ENCODE peak calls at places on chromosomes 12 and 14, in four cellular contexts. F is dorsolateral prefrontal cortex, O is BJ, E is breast epithelium. J is an unnamed sample.

GRCh38 chr12:80813820-80814219 is 97.1 kb downstream of the MYF5 start:
- DNase-seq in E (no peak), F (no peak), O (no peak), J (no peak)

GRCh38 chr14:68945190-68945584 is 33.9 kb downstream of the ACTN1 start:
- DNase-seq in O (no peak), F (no peak), E (no peak), J (no peak)

GRCh38 chr14:53044486-53044885 is 93.6 kb upstream of the FERMT2 start:
- DNase-seq in F (no peak), E (no peak), O (peak; percentile 74), J (peak; percentile 6)

GRCh38 chr12:11675952-11676505 is 26.6 kb downstream of the ETV6 start:
- DNase-seq in F (no peak), E (no peak), O (no peak), J (no peak)

GRCh38 chr14:23209651-23210423 is 26.4 kb upstream of the SLC7A8 start:
- DNase-seq in O (no peak), F (no peak), E (no peak), J (no peak)

GRCh38 chr14:51527073-51527472 is 124.6 kb upstream of the FRMD6 start:
- DNase-seq in F (no peak), O (no peak), E (no peak), J (no peak)

GRCh38 chr12:11732023-11732422 is 82.5 kb downstream of the ETV6 start:
- DNase-seq in E (no peak), O (no peak), F (no peak), J (no peak)

GRCh38 chr14:35789651-35790050 is 19.4 kb downstream of the RALGAPA1 start:
- DNase-seq in F (no peak), E (no peak), O (no peak), J (peak; percentile 74)

GRCh38 chr12:2856901-2857495 is at the start of gene TEX52:
- DNase-seq in O (no peak), E (no peak), F (no peak), J (no peak)

GRCh38 chr14:20477211-20477876 is 8.1 kb downstream of the PNP start:
- DNase-seq in F (peak; percentile 44), E (no peak), O (no peak), J (no peak)

GRCh38 chr14:99125616-99126431 is 146.2 kb downstream of the BCL11B start:
- DNase-seq in O (no peak), F (no peak), E (peak; percentile 8), J (no peak)

GRCh38 chr12:23484238-23484637 is 465.2 kb downstream of the SOX5 start:
- DNase-seq in O (no peak), E (no peak), F (no peak), J (no peak)

GRCh38 chr12:52052471-52053186 is 1.4 kb downstream of the NR4A1 start:
- DNase-seq in E (peak; percentile 65), O (no peak), F (no peak), J (no peak)

GRCh38 chr14:50062438-50063039 is 53.8 kb downstream of the VCPKMT start:
- DNase-seq in F (no peak), O (no peak), E (no peak), J (no peak)

GRCh38 chr14:23364164-23364571 is 804 bp downstream of the EFS start:
- DNase-seq in E (peak; percentile 77), O (no peak), F (peak; percentile 76), J (no peak)

GRCh38 chr14:72619071-72619710 is 274.7 kb downstream of the DPF3 start:
- DNase-seq in F (no peak), O (no peak), E (no peak), J (no peak)

GRCh38 chr12:22443379-22444316 is 100.7 kb downstream of the C2CD5 start:
- DNase-seq in O (no peak), F (peak; percentile 59), E (peak; percentile 49), J (peak; percentile 83)

GRCh38 chr12:76820888-76821482 is 57.1 kb downstream of the ZDHHC17 start:
- DNase-seq in F (no peak), E (no peak), O (no peak), J (peak; percentile 9)

GRCh38 chr12:130728158-130729058 is 12.3 kb upstream of the RIMBP2 start:
- DNase-seq in F (no peak), O (no peak), E (no peak), J (no peak)

GRCh38 chr14:30125322-30125944 is 197.8 kb upstream of the PRKD1 start:
- DNase-seq in E (no peak), F (no peak), O (no peak), J (no peak)

GRCh38 chr12:27821259-27821973 is 41.4 kb upstream of the MANSC4 start:
- DNase-seq in E (no peak), O (peak; percentile 27), F (no peak), J (peak; percentile 79)

GRCh38 chr12:124616394-124617343 is 49.3 kb upstream of the NCOR2 start:
- DNase-seq in O (no peak), F (no peak), E (no peak), J (no peak)

GRCh38 chr12:25558566-25558965 is 5.5 kb upstream of the LMNTD1 start:
- DNase-seq in O (no peak), E (no peak), F (no peak), J (no peak)

GRCh38 chr14:60724080-60724618 is at the start of gene SIX4:
- DNase-seq in E (peak; percentile 67), O (peak; percentile 37), F (peak; percentile 43), J (peak; percentile 63)

GRCh38 chr14:95299271-95299670 is 20.4 kb downstream of the CLMN start:
- DNase-seq in O (no peak), E (no peak), F (no peak), J (no peak)

GRCh38 chr14:23441076-23441475 is 5.6 kb upstream of the MYH7 start:
- DNase-seq in E (no peak), F (no peak), O (no peak), J (no peak)

GRCh38 chr14:79596531-79596930 is 614.8 kb downstream of the DIO2 start:
- DNase-seq in F (no peak), O (peak; percentile 72), E (no peak), J (peak; percentile 61)

GRCh38 chr14:70731447-70732239 is 77.7 kb downstream of the MAP3K9 start:
- DNase-seq in F (no peak), E (no peak), O (no peak), J (no peak)

GRCh38 chr12:123163227-123163626 is 12.3 kb upstream of the PITPNM2 start:
- DNase-seq in F (no peak), E (no peak), O (no peak), J (no peak)

GRCh38 chr12:32365473-32366064 is 33.8 kb upstream of the FGD4 start:
- DNase-seq in F (no peak), O (peak; percentile 30), E (no peak), J (peak; percentile 72)

GRCh38 chr12:102426599-102427541 is 53.5 kb downstream of the IGF1 start:
- DNase-seq in F (no peak), O (no peak), E (no peak), J (no peak)

DNA sequence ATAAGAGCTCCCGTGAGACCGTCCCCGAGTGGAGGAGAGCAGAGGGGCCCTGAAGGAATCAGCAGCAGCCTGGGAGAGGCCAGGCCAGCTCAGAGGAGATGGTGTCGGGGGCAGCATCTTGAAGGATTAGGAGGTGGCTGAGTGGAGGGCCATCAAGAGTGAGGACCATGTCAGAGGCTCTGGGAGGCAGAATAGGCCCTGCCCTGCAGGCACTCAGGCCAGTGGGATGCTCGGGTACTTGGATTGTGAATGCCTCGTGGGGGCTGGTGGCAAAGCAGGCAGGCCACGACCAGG is 47.7 kb downstream of the IL31 start:
- DNase-seq in F (no peak), O (no peak), E (no peak), J (no peak)
- TF ChIP-seq CTCF in F (no peak), O (no peak), E (no peak), J (no peak)

GRCh38 chr14:32938719-32939253 is at the start of gene NPAS3:
- DNase-seq in F (peak; percentile 57), O (no peak), E (no peak), J (no peak)
- H3K4me3 ChIP-seq in F (peak within 1 kb of the TSS; percentile 68), O (peak within 1 kb of the TSS; percentile 56), E (peak within 1 kb of the TSS; percentile 63), J (peak within 1 kb of the TSS; percentile 52)

GRCh38 chr14:77469041-77469440 is 11.1 kb downstream of the AHSA1 start:
- DNase-seq in F (peak; percentile 13), O (no peak), E (no peak), J (no peak)
- TF ChIP-seq CTCF in F (no peak), O (no peak), E (no peak), J (no peak)

DNA sequence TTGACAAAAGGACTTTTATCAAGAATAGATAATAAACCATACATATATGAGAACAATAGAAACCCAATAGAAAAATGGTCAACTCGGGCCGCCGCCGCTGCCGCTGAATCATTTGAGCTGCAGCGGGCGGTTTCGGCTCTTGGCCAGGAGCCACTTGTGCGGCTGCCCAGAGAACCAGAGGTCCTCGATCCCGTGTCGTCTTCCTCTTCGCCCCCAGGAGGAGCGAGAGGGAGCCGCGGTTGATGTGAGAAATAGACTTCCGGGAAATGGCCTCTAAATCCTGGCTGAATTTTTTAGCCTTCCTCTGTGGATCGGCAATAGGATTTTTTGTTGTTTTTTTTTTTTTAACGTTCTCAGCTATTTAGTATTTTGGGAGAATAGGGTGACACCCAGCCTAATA is 44.8 kb downstream of the CPSF6 start:
- DNase-seq in F (peak; percentile 74), O (no peak), E (no peak), J (peak; percentile 53)
- H3K4me3 ChIP-seq in F (peak overlapping the region; percentile 47), O (peak overlapping the region; percentile 8), E (peak overlapping the region; percentile 22), J (peak overlapping the region; percentile 12)

GRCh38 chr12:92735131-92735721 is 32.4 kb downstream of the PLEKHG7 start:
- DNase-seq in F (no peak), E (no peak), O (peak; percentile 87), J (peak; percentile 98)
- TF ChIP-seq CTCF in F (no peak), E (no peak), O (peak; percentile 36), J (peak; percentile 57)

GRCh38 chr14:101957406-101958234 is 6.8 kb upstream of the DYNC1H1 start:
- DNase-seq in O (no peak), E (no peak), F (peak; percentile 29), J (no peak)
- H3K4me3 ChIP-seq in O (no peak overlapping the region), E (no peak overlapping the region), F (no peak overlapping the region), J (no peak overlapping the region)

GRCh38 chr14:22152901-22153300 is 436.1 kb downstream of the DAD1 start:
- DNase-seq in E (no peak), O (no peak), F (no peak), J (no peak)
- TF ChIP-seq CTCF in E (no peak), O (no peak), F (no peak), J (no peak)

GRCh38 chr12:114625294-114625851 is 58.6 kb downstream of the TBX3 start:
- DNase-seq in O (peak; percentile 50), E (no peak), F (no peak), J (peak; percentile 33)
- H3K4me3 ChIP-seq in O (no peak overlapping the region), E (no peak overlapping the region), F (no peak overlapping the region), J (no peak overlapping the region)

DNA sequence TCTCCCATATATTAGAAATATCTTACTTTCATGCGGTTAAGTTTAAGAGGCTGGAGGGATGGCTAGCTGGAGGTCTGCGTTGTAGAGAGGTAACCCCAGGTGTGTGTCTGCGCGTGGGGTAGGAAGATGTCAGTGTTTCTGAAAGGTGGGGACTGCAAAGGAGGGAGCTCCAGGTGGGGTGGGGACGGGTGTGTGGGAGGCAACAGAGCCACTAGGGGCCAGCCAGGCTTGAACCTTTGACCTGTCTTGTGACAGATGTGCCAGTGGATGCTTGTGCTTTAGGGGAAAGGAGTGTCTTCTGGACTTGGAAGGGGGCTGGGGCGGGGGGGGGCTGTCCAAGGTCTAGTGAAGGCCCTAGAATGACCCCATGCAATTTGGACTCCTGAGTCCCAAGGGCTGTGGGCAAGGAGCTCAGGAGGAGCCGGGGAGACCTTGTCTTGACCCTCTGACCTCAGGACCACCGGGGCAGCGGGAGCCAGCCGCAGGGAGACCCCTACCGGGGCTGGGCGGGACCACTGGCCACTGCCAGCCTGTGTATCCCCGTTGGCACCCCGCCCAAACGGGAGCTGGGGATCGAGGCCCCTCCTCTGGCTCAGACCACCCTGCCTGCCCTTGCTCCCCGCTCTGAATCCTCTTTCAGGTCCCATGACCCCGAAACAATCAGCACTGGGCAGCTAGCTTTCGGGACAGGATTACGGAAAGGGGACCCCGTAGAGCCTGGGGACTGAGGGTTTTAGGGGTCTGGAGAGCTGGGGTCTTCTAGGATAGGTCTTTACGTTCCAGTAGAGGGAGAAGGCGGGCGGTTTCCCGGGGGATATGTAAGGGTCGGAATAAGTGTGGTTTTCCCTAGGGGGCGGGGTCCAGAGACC is 1.1 kb downstream of the GLI1 start:
- DNase-seq in F (no peak), O (no peak), E (no peak), J (no peak)
- TF ChIP-seq CTCF in F (no peak), O (peak; percentile 3), E (no peak), J (no peak)